ENCODE peak calls at places on chromosome 4, in four cellular contexts. One of them, this sample, is unnamed.

GRCh38 chr4:120139392-120139791 is 72.7 kb upstream of the MAD2L1 start:
- DNase-seq in CD8-positive, alpha-beta T cell: no peak
- DNase-seq in SK-N-SH: no peak
- DNase-seq in A549: no peak
- DNase-seq in this sample: no peak

GRCh38 chr4:176729489-176729888 is 63.2 kb downstream of the VEGFC start:
- DNase-seq in SK-N-SH: no peak
- DNase-seq in A549: no peak
- DNase-seq in CD8-positive, alpha-beta T cell: no peak
- DNase-seq in this sample: no peak

GRCh38 chr4:76867880-76868655 is 29.9 kb downstream of the SOWAHB start:
- DNase-seq in CD8-positive, alpha-beta T cell: no peak
- DNase-seq in A549: peak; percentile 12
- DNase-seq in SK-N-SH: no peak
- DNase-seq in this sample: no peak

GRCh38 chr4:76622717-76623116 is 187.7 kb downstream of the SHROOM3 start:
- DNase-seq in CD8-positive, alpha-beta T cell: no peak
- DNase-seq in SK-N-SH: no peak
- DNase-seq in A549: no peak
- DNase-seq in this sample: no peak

GRCh38 chr4:144174401-144175067 is 34.0 kb upstream of the GYPA start:
- DNase-seq in CD8-positive, alpha-beta T cell: no peak
- DNase-seq in A549: peak; percentile 45
- DNase-seq in SK-N-SH: peak; percentile 22
- DNase-seq in this sample: no peak

GRCh38 chr4:128854433-128854832 is 44.9 kb downstream of the JADE1 start:
- DNase-seq in CD8-positive, alpha-beta T cell: peak; percentile 53
- DNase-seq in A549: no peak
- DNase-seq in SK-N-SH: no peak
- DNase-seq in this sample: no peak

GRCh38 chr4:19971829-19972228 is 279.9 kb upstream of the SLIT2 start:
- DNase-seq in A549: no peak
- DNase-seq in SK-N-SH: no peak
- DNase-seq in CD8-positive, alpha-beta T cell: no peak
- DNase-seq in this sample: no peak

GRCh38 chr4:164956766-164957643 is 20.5 kb downstream of the TRIM61 start:
- DNase-seq in A549: peak; percentile 78
- DNase-seq in SK-N-SH: peak; percentile 76
- DNase-seq in CD8-positive, alpha-beta T cell: peak; percentile 86
- DNase-seq in this sample: peak; percentile 70

GRCh38 chr4:35105486-35105885 is 1138.8 kb downstream of the ARAP2 start:
- DNase-seq in SK-N-SH: no peak
- DNase-seq in CD8-positive, alpha-beta T cell: no peak
- DNase-seq in A549: no peak
- DNase-seq in this sample: no peak

GRCh38 chr4:26150948-26151347 is 169.9 kb upstream of the RBPJ start:
- DNase-seq in CD8-positive, alpha-beta T cell: no peak
- DNase-seq in SK-N-SH: no peak
- DNase-seq in A549: no peak
- DNase-seq in this sample: no peak

GRCh38 chr4:57282556-57283310 is 172.5 kb upstream of the IGFBP7 start:
- DNase-seq in CD8-positive, alpha-beta T cell: no peak
- DNase-seq in A549: no peak
- DNase-seq in SK-N-SH: no peak
- DNase-seq in this sample: no peak

DNA sequence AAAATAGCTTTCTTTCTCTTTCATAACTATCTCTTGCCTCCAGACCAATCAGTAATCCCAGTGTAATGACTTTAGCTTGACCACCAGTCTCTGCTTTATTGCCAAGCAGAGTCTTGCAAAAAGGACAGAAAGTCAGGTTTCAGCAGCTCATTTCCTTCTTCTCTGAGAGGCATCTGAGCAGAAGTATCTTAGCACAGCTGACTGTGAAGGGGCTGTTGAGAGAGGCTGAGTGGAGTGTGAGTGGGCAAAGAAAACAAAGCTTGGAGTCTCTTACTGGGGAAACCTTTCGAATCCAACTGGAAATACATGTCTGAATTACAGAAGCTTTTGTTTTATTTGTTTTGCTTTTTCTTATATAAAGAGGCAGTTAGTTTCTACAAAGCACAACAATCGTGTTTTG is 170.3 kb upstream of the IGFBP7 start:
- DNase-seq in SK-N-SH: no peak
- DNase-seq in A549: no peak
- DNase-seq in CD8-positive, alpha-beta T cell: no peak
- DNase-seq in this sample: no peak
- H3K4me1 ChIP-seq in SK-N-SH: no peaks in the 10 kb centered on the region
- H3K4me1 ChIP-seq in A549: no peaks in the 10 kb centered on the region
- H3K4me1 ChIP-seq in CD8-positive, alpha-beta T cell: no peaks in the 10 kb centered on the region
- H3K4me1 ChIP-seq in this sample: no peaks in the 10 kb centered on the region

GRCh38 chr4:89434364-89434988 is 126.9 kb upstream of the GPRIN3 start:
- DNase-seq in A549: peak; percentile 53
- DNase-seq in CD8-positive, alpha-beta T cell: no peak
- DNase-seq in SK-N-SH: peak; percentile 34
- DNase-seq in this sample: no peak
- TF ChIP-seq CTCF in A549: peak; percentile 73
- TF ChIP-seq CTCF in CD8-positive, alpha-beta T cell: peak; percentile 78
- TF ChIP-seq CTCF in SK-N-SH: peak; percentile 77
- TF ChIP-seq CTCF in this sample: peak; percentile 32

GRCh38 chr4:2812985-2813384 is 20.1 kb downstream of the SH3BP2 start:
- DNase-seq in CD8-positive, alpha-beta T cell: no peak
- DNase-seq in SK-N-SH: no peak
- DNase-seq in A549: no peak
- DNase-seq in this sample: no peak
- H3K4me3 ChIP-seq in CD8-positive, alpha-beta T cell: peak overlapping the region; percentile 85
- H3K4me3 ChIP-seq in SK-N-SH: no peak overlapping the region
- H3K4me3 ChIP-seq in A549: no peak overlapping the region
- H3K4me3 ChIP-seq in this sample: no peak overlapping the region

DNA sequence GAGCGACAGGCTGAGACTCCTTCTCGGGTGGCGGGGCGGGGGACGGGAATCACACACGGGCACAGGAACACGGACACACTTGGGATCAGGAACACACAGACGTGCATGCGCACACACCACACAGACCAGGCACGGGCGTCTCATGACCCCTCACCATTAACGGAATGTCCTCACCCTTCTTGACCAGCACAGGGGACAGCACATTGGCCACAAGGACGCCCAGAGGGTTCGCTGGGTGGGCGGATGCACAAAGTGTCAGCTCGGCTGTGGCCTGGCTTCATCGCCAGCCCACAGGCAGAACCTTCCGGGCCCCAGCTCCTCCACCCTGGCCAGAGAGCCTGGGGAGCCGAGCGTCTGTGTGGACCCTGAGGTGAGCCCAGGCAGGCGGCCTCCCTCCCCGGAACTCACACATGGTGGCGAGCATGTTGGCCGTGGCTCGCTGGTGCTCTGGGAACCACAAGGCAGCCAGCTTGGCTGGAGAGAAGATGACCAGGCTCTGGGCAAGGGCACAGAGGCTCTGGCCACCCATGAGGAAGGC is 3.2 kb downstream of the SLC49A3 start:
- DNase-seq in A549: no peak
- DNase-seq in SK-N-SH: no peak
- DNase-seq in CD8-positive, alpha-beta T cell: no peak
- DNase-seq in this sample: no peak
- H3K4me1 ChIP-seq in A549: peaks cover 28% of the 10 kb centered on the region
- H3K4me1 ChIP-seq in SK-N-SH: peaks cover 28% of the 10 kb centered on the region
- H3K4me1 ChIP-seq in CD8-positive, alpha-beta T cell: peaks cover 12% of the 10 kb centered on the region
- H3K4me1 ChIP-seq in this sample: no peaks in the 10 kb centered on the region

GRCh38 chr4:24192018-24192641 is 302.3 kb upstream of the PPARGC1A start:
- DNase-seq in A549: no peak
- DNase-seq in CD8-positive, alpha-beta T cell: no peak
- DNase-seq in SK-N-SH: no peak
- DNase-seq in this sample: no peak

GRCh38 chr4:24197891-24198290 is 308.0 kb upstream of the PPARGC1A start:
- DNase-seq in SK-N-SH: no peak
- DNase-seq in A549: no peak
- DNase-seq in CD8-positive, alpha-beta T cell: no peak
- DNase-seq in this sample: no peak

GRCh38 chr4:24196785-24197184 is 306.9 kb upstream of the PPARGC1A start:
- DNase-seq in SK-N-SH: no peak
- DNase-seq in CD8-positive, alpha-beta T cell: no peak
- DNase-seq in A549: no peak
- DNase-seq in this sample: no peak

GRCh38 chr4:24195976-24196736 is 306.3 kb upstream of the PPARGC1A start:
- DNase-seq in SK-N-SH: no peak
- DNase-seq in A549: no peak
- DNase-seq in CD8-positive, alpha-beta T cell: no peak
- DNase-seq in this sample: no peak
- TF ChIP-seq CTCF in SK-N-SH: no peak
- TF ChIP-seq CTCF in A549: no peak
- TF ChIP-seq CTCF in CD8-positive, alpha-beta T cell: no peak
- TF ChIP-seq CTCF in this sample: no peak

DNA sequence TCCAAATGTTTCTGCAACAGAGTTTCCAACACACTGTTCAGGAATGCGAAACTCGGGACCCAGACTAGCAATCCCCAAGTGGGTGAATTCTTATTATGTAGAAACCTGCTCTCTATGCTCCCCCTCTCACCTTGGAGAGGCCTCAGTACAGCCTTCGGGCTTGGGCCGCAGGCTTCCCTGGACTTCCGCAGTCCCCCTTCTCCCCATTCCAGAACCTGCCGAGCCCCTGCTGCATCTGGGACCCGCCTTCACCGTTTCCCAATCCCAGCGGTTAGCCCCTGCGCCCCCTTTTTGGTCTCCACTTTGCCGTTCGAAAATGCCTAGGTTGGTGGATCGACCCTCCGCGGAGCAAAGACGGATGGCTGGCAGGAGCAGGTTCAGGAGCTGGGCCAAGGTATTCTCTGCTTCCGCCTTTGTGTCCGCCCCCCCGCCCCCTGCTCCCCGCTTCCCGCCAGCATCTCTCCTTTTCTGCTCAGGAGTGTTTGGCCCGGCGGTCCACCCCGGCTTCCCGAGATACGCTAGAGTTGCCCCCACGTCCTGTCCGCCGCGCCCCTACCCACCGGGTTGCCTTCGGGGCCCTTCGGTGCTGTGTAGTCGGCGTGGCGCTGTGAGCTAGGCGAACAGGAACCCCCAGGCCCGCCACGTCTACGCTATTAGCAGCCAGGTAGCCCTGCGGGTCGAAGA is 11.5 kb downstream of the HAND2 start:
- DNase-seq in A549: no peak
- DNase-seq in SK-N-SH: peak; percentile 64
- DNase-seq in CD8-positive, alpha-beta T cell: no peak
- DNase-seq in this sample: no peak
- H3K4me3 ChIP-seq in A549: no peak overlapping the region
- H3K4me3 ChIP-seq in SK-N-SH: peak overlapping the region; percentile 50
- H3K4me3 ChIP-seq in CD8-positive, alpha-beta T cell: no peak overlapping the region
- H3K4me3 ChIP-seq in this sample: no peak overlapping the region

GRCh38 chr4:48067536-48067935 is 51.0 kb downstream of the NIPAL1 start:
- DNase-seq in SK-N-SH: no peak
- DNase-seq in A549: no peak
- DNase-seq in CD8-positive, alpha-beta T cell: no peak
- DNase-seq in this sample: no peak
- H3K4me1 ChIP-seq in SK-N-SH: no peaks in the 10 kb centered on the region
- H3K4me1 ChIP-seq in A549: no peaks in the 10 kb centered on the region
- H3K4me1 ChIP-seq in CD8-positive, alpha-beta T cell: no peaks in the 10 kb centered on the region
- H3K4me1 ChIP-seq in this sample: no peaks in the 10 kb centered on the region

GRCh38 chr4:184010696-184011095 is 105.6 kb downstream of the STOX2 start:
- DNase-seq in CD8-positive, alpha-beta T cell: no peak
- DNase-seq in SK-N-SH: no peak
- DNase-seq in A549: no peak
- DNase-seq in this sample: no peak
- TF ChIP-seq CTCF in CD8-positive, alpha-beta T cell: no peak
- TF ChIP-seq CTCF in SK-N-SH: no peak
- TF ChIP-seq CTCF in A549: no peak
- TF ChIP-seq CTCF in this sample: no peak

GRCh38 chr4:189176002-189176401 is 764.7 kb upstream of the FRG1 start:
- DNase-seq in A549: no peak
- DNase-seq in CD8-positive, alpha-beta T cell: no peak
- DNase-seq in SK-N-SH: no peak
- DNase-seq in this sample: no peak

GRCh38 chr4:189177130-189177529 is 763.5 kb upstream of the FRG1 start:
- DNase-seq in SK-N-SH: no peak
- DNase-seq in CD8-positive, alpha-beta T cell: no peak
- DNase-seq in A549: no peak
- DNase-seq in this sample: no peak

DNA sequence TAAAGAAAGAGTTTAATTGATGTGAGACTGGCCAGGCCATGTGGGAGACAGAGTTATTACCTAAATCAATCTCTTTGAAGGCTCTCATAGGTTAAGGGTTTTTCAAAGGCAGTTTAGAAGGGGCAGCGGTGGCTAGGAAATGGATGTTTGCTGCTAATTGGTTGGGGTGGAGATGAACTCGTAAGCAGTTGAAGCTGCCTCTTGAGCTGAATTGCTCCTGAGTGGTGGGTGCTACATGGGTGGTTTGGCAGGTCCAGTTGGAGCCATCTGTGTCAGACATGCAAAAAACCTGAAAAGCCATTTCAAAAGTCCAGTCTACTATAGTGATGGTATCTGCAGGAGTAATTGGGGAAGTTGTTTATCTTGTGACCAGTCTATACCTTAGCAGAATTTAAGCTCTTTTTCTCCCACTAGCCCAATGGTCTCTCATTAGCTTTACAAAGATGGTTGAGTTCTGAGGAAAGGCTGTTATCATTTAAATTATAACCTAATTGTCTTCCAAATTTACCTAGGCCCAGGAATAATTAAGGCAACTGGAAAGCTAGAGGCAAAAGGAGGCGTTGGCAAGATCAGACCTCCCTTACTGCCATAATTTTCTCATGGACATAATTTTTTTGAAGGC is 762.4 kb upstream of the FRG1 start:
- DNase-seq in CD8-positive, alpha-beta T cell: no peak
- DNase-seq in A549: no peak
- DNase-seq in SK-N-SH: no peak
- DNase-seq in this sample: no peak
- H3K4me3 ChIP-seq in CD8-positive, alpha-beta T cell: no peak overlapping the region
- H3K4me3 ChIP-seq in A549: no peak overlapping the region
- H3K4me3 ChIP-seq in SK-N-SH: no peak overlapping the region
- H3K4me3 ChIP-seq in this sample: no peak overlapping the region